ENCODE peak calls at places on chromosome 15, in eight cellular contexts. B, J, Y, Z, K, H, T and C are unnamed samples.

GRCh38 chr15:98823012-98823458 is 174.7 kb downstream of the IGF1R start:
- DNase-seq in B (peak; percentile 65), K (peak; percentile 90), Z (no peak), T (peak; percentile 59), H (no peak), Y (no peak), J (no peak), C (peak; percentile 95)

GRCh38 chr15:40772014-40772413 is 2.2 kb downstream of the C15orf62 start:
- DNase-seq in B (no peak), Y (no peak), K (no peak), T (no peak), H (no peak), Z (no peak), J (no peak), C (no peak)

GRCh38 chr15:49645937-49646336 is 25.1 kb downstream of the DTWD1 start:
- DNase-seq in T (no peak), Y (no peak), Z (no peak), B (peak; percentile 2), H (no peak), K (no peak), J (no peak), C (no peak)

GRCh38 chr15:56719021-56719612 is 14.2 kb downstream of the ZNF280D start:
- DNase-seq in B (no peak), J (no peak), K (peak; percentile 46), H (no peak), Z (no peak), Y (no peak), T (no peak), C (peak; percentile 20)

GRCh38 chr15:60535743-60536142 is 56.8 kb upstream of the ICE2 start:
- DNase-seq in B (no peak), H (no peak), Y (no peak), T (no peak), Z (no peak), K (no peak), J (no peak), C (no peak)

GRCh38 chr15:42679285-42680141 is 57.4 kb downstream of the CDAN1 start:
- DNase-seq in Z (no peak), H (no peak), Y (no peak), T (no peak), K (no peak), B (peak; percentile 5), J (no peak), C (no peak)

GRCh38 chr15:78739996-78740903 is 71.0 kb downstream of the ADAMTS7 start:
- DNase-seq in B (peak; percentile 88), J (peak; percentile 76), H (peak; percentile 46), Y (peak; percentile 34), T (peak; percentile 71), K (peak; percentile 94), Z (peak; percentile 78), C (peak; percentile 90)

GRCh38 chr15:74141591-74141990 is 11.2 kb downstream of the ISLR2 start:
- DNase-seq in J (no peak), T (no peak), Z (no peak), K (no peak), B (no peak), Y (no peak), H (no peak), C (no peak)

GRCh38 chr15:44222478-44222877 is 27.4 kb upstream of the FRMD5 start:
- DNase-seq in H (no peak), Y (no peak), Z (no peak), B (no peak), T (no peak), K (no peak), J (no peak), C (no peak)

GRCh38 chr15:39381517-39381916 is 199.4 kb upstream of the THBS1 start:
- DNase-seq in Z (no peak), Y (no peak), T (no peak), K (no peak), B (no peak), H (no peak), J (no peak), C (no peak)

GRCh38 chr15:76696840-76697239 is 208.3 kb downstream of the SCAPER start:
- DNase-seq in J (no peak), Z (no peak), Y (no peak), B (no peak), K (no peak), H (no peak), T (no peak), C (no peak)

GRCh38 chr15:70806992-70807712 is 43.8 kb upstream of the UACA start:
- DNase-seq in H (no peak), Z (no peak), T (no peak), K (no peak), B (no peak), Y (no peak), J (no peak), C (no peak)

GRCh38 chr15:75891895-75892294 is 11.8 kb upstream of the FBXO22 start:
- DNase-seq in Y (no peak), T (peak; percentile 58), K (no peak), B (peak; percentile 27), Z (no peak), H (no peak), J (no peak), C (no peak)

GRCh38 chr15:40256642-40257235 is 17.9 kb downstream of the PAK6 start:
- DNase-seq in K (no peak), H (no peak), Z (no peak), J (peak; percentile 62), Y (no peak), T (peak; percentile 53), B (no peak), C (peak; percentile 66)

GRCh38 chr15:32803631-32804030 is 85.8 kb downstream of the GREM1 start:
- DNase-seq in K (no peak), H (no peak), T (no peak), B (peak; percentile 14), Z (no peak), J (no peak), Y (no peak), C (no peak)

GRCh38 chr15:79811406-79812405 is 85.1 kb downstream of the MTHFS start:
- DNase-seq in Z (no peak), K (no peak), Y (no peak), J (peak; percentile 77), T (no peak), H (no peak), B (no peak), C (no peak)

GRCh38 chr15:40957581-40958051 is 4.3 kb downstream of the CHAC1 start:
- DNase-seq in H (no peak), K (no peak), Y (no peak), T (no peak), J (peak; percentile 79), Z (no peak), B (no peak), C (no peak)

GRCh38 chr15:92801412-92801773 is 98.7 kb upstream of the CHD2 start:
- DNase-seq in K (no peak), B (peak; percentile 87), H (no peak), Y (no peak), J (no peak), T (no peak), Z (no peak), C (peak; percentile 69)

GRCh38 chr15:35013370-35013769 is 25.3 kb upstream of the ZNF770 start:
- DNase-seq in T (no peak), Z (no peak), H (no peak), J (no peak), Y (no peak), K (no peak), B (no peak), C (no peak)

GRCh38 chr15:40192942-40193341 is 32.1 kb downstream of the BUB1B start:
- DNase-seq in B (no peak), K (no peak), H (no peak), Z (no peak), T (no peak), J (no peak), Y (no peak), C (no peak)

GRCh38 chr15:58332676-58333400 is 99.0 kb upstream of the LIPC start:
- DNase-seq in K (no peak), J (no peak), Y (no peak), H (no peak), B (peak; percentile 97), Z (no peak), T (no peak), C (peak; percentile 24)

GRCh38 chr15:82100116-82100795 is 54.4 kb upstream of the MEX3B start:
- DNase-seq in Z (no peak), J (peak; percentile 91), T (no peak), B (no peak), K (peak; percentile 46), H (no peak), Y (no peak), C (peak; percentile 21)

GRCh38 chr15:97893988-97894387 is 66.5 kb upstream of the ARRDC4 start:
- DNase-seq in T (no peak), B (no peak), K (no peak), Y (no peak), J (no peak), H (no peak), Z (no peak), C (no peak)

GRCh38 chr15:36334059-36334458 is 245.4 kb upstream of the CDIN1 start:
- DNase-seq in B (no peak), T (no peak), K (no peak), H (no peak), Y (no peak), Z (no peak), J (peak; percentile 21), C (peak; percentile 26)

GRCh38 chr15:42201801-42202200 is 6.3 kb downstream of the VPS39 start:
- DNase-seq in T (no peak), B (no peak), K (no peak), Y (no peak), Z (no peak), H (no peak), J (no peak), C (no peak)

GRCh38 chr15:22949074-22949547 is 31.1 kb downstream of the CYFIP1 start:
- DNase-seq in J (peak; percentile 77), B (no peak), T (no peak), K (peak; percentile 66), H (peak; percentile 62), Y (no peak), Z (peak; percentile 70), C (peak; percentile 89)

GRCh38 chr15:87312221-87312620 is 944.3 kb downstream of the NTRK3 start:
- DNase-seq in Y (no peak), T (no peak), B (no peak), J (no peak), Z (no peak), H (no peak), K (no peak), C (no peak)

GRCh38 chr15:79179108-79179561 is 88.6 kb upstream of the RASGRF1 start:
- DNase-seq in Y (no peak), Z (no peak), K (peak; percentile 29), H (no peak), T (no peak), B (peak; percentile 72), J (no peak), C (peak; percentile 92)

GRCh38 chr15:94066046-94066445 is 165.3 kb upstream of the MCTP2 start:
- DNase-seq in Z (no peak), K (no peak), J (no peak), Y (no peak), H (no peak), T (no peak), B (no peak), C (no peak)